ENCODE peak calls at places on chromosomes 11 and 22, in nine cellular contexts. W, X, B, R, P, I, H, S and O are unnamed samples.
A peak's percentile ranks its signal among the peaks of the same experiment; 100 is the strongest.

GRCh38 chr11:131823772-131824171 is 453.4 kb downstream of the NTM start:
- DNase-seq in H (no peak), R (no peak), I (no peak), W (no peak), X (no peak), B (no peak), P (no peak), S (no peak), O (peak; percentile 69)

GRCh38 chr22:24290459-24290858 is 19.8 kb downstream of the SPECC1L start:
- DNase-seq in P (no peak), B (no peak), I (no peak), X (no peak), H (no peak), S (peak; percentile 56), R (no peak), W (no peak), O (no peak)

GRCh38 chr11:34356918-34357645 is 728 bp downstream of the ABTB2 start:
- DNase-seq in P (peak; percentile 66), X (peak; percentile 19), R (peak; percentile 64), B (peak; percentile 62), W (peak; percentile 91), S (peak; percentile 64), H (peak; percentile 37), I (peak; percentile 13), O (peak; percentile 56)

GRCh38 chr22:36282078-36282831 is 29.3 kb downstream of the APOL1 start:
- DNase-seq in B (no peak), X (no peak), R (no peak), W (peak; percentile 82), S (no peak), P (no peak), I (no peak), H (no peak), O (no peak)

GRCh38 chr11:2522636-2523255 is 77.9 kb downstream of the KCNQ1 start:
- DNase-seq in R (no peak), S (no peak), W (peak; percentile 47), B (no peak), H (no peak), I (no peak), P (no peak), X (no peak), O (no peak)

GRCh38 chr11:32366671-32367070 is 68.7 kb downstream of the WT1 start:
- DNase-seq in X (no peak), S (peak; percentile 12), P (peak; percentile 45), I (no peak), B (no peak), H (no peak), R (peak; percentile 59), W (no peak), O (no peak)

GRCh38 chr11:12019867-12020416 is 11.5 kb upstream of the DKK3 start:
- DNase-seq in P (no peak), X (no peak), B (no peak), S (no peak), W (no peak), H (no peak), I (no peak), R (peak; percentile 19), O (no peak)

GRCh38 chr11:113596658-113597057 is 109.5 kb downstream of the TMPRSS5 start:
- DNase-seq in H (no peak), W (no peak), R (no peak), S (no peak), P (no peak), X (no peak), B (no peak), I (no peak), O (no peak)

GRCh38 chr11:102802341-102802740 is 4.4 kb upstream of the MMP1 start:
- DNase-seq in S (peak; percentile 97), P (peak; percentile 70), R (peak; percentile 77), X (no peak), B (no peak), W (no peak), I (no peak), H (no peak), O (peak; percentile 91)

GRCh38 chr22:33579448-33580093 is 340.7 kb downstream of the LARGE1 start:
- DNase-seq in B (peak; percentile 51), W (no peak), R (peak; percentile 56), P (peak; percentile 2), H (peak; percentile 1), I (peak; percentile 26), X (peak; percentile 16), S (peak; percentile 58), O (peak; percentile 5)

GRCh38 chr22:42461511-42461910 is 29.3 kb upstream of the NFAM1 start:
- DNase-seq in I (no peak), R (no peak), P (no peak), S (no peak), W (no peak), B (no peak), H (no peak), X (no peak), O (no peak)

GRCh38 chr22:28989035-28989464 is 72.6 kb downstream of the C22orf31 start:
- DNase-seq in B (no peak), R (no peak), X (no peak), S (no peak), P (no peak), W (no peak), I (no peak), H (no peak), O (no peak)

GRCh38 chr22:37807410-37808293 is at the start of gene GCAT:
- DNase-seq in X (peak; percentile 85), P (peak; percentile 99), H (peak; percentile 86), I (peak; percentile 79), W (peak; percentile 98), R (peak; percentile 97), B (peak; percentile 96), S (peak; percentile 97), O (peak; percentile 95)